ENCODE peak calls at places on chromosomes 7 and 10, in four cellular contexts. I is T follicular helper cell, L is aorta, V is HEK293T. E is an unnamed sample.

GRCh38 chr10:85648279-85648754 is 718.3 kb downstream of the GRID1 start:
- DNase-seq in L (no peak), I (no peak), V (no peak), E (no peak)

GRCh38 chr10:25068152-25069058 is 52.0 kb downstream of the THNSL1 start:
- DNase-seq in I (no peak), V (no peak), L (no peak), E (no peak)

GRCh38 chr7:125670926-125671572 is 741.4 kb upstream of the POT1 start:
- DNase-seq in V (peak), I (no peak), L (no peak), E (no peak)

GRCh38 chr7:118330373-118330772 is 105.9 kb downstream of the ANKRD7 start:
- DNase-seq in V (no peak), L (no peak), I (no peak), E (no peak)

GRCh38 chr7:293681-294439 is 3.9 kb downstream of the FOXL3 start:
- DNase-seq in I (no peak), L (no peak), V (no peak), E (no peak)

GRCh38 chr7:154409703-154410311 is 357.6 kb downstream of the DPP6 start:
- DNase-seq in V (peak), L (no peak), I (no peak), E (no peak)

GRCh38 chr7:7176421-7177043 is 5.8 kb upstream of the C1GALT1 start:
- DNase-seq in L (no peak), I (no peak), V (no peak), E (no peak)

GRCh38 chr7:97982647-97983046 is 7.3 kb downstream of the OCM2 start:
- DNase-seq in I (no peak), V (no peak), L (no peak), E (no peak)

GRCh38 chr10:97450828-97451227 is 4.9 kb downstream of the ZDHHC16 start:
- DNase-seq in V (no peak), L (no peak), I (no peak), E (no peak)

GRCh38 chr10:70190581-70190980 is 20.3 kb upstream of the SAR1A start:
- DNase-seq in L (no peak), I (no peak), V (no peak), E (no peak)

GRCh38 chr7:94620703-94621118 is 35.2 kb downstream of the SGCE start:
- DNase-seq in V (no peak), L (peak), I (no peak), E (peak)

GRCh38 chr10:75803816-75804576 is 372.6 kb downstream of the LRMDA start:
- DNase-seq in I (no peak), V (no peak), L (no peak), E (no peak)

GRCh38 chr10:31147220-31147608 is 115.5 kb upstream of the ZNF438 start:
- DNase-seq in I (no peak), L (no peak), V (no peak), E (no peak)

GRCh38 chr7:55069271-55069792 is 50.5 kb downstream of the EGFR start:
- DNase-seq in I (no peak), L (no peak), V (no peak), E (no peak)

E was measured in GM13976.